ENCODE peak calls at places on chromosomes 13 and 19, in six cellular contexts. J is fibroblast of the aortic adventitia; S is fibroblast of mammary gland; I is CD8-positive, alpha-beta T cell; G is Peyer's patch; Y is neural progenitor cell. B is an unnamed sample.

GRCh38 chr13:76822691-76823267 is 63.4 kb downstream of the KCTD12 start:
- DNase-seq in S (peak; percentile 69), Y (no peak), I (no peak), J (peak; percentile 81), G (no peak), B (no peak)

GRCh38 chr13:46475586-46475991 is 77.4 kb upstream of the LRCH1 start:
- DNase-seq in I (no peak), G (no peak), J (peak; percentile 26), S (peak; percentile 89), Y (no peak), B (no peak)

GRCh38 chr19:55032170-55032569 is 5.9 kb downstream of the GP6 start:
- DNase-seq in Y (no peak), G (no peak), J (no peak), S (no peak), I (no peak), B (no peak)

GRCh38 chr19:46529622-46530451 is 34.2 kb upstream of the PNMA8B start:
- DNase-seq in G (peak; percentile 55), S (peak; percentile 64), J (peak; percentile 75), I (peak; percentile 78), Y (peak; percentile 70), B (no peak)

GRCh38 chr19:16367269-16367683 is 42.6 kb downstream of the KLF2 start:
- DNase-seq in J (no peak), G (peak; percentile 78), Y (no peak), S (no peak), I (peak; percentile 58), B (peak; percentile 92)

GRCh38 chr19:38135150-38135998 is 88.6 kb downstream of the DPF1 start:
- DNase-seq in Y (peak; percentile 26), J (peak; percentile 46), S (peak; percentile 26), I (no peak), G (no peak), B (no peak)

GRCh38 chr13:30496147-30496546 is 30.4 kb upstream of the HMGB1 start:
- DNase-seq in J (no peak), G (no peak), S (no peak), Y (no peak), I (no peak), B (no peak)

GRCh38 chr13:50826035-50826434 is 17.5 kb downstream of the DLEU7 start:
- DNase-seq in G (no peak), Y (no peak), S (no peak), J (no peak), I (no peak), B (no peak)

GRCh38 chr19:54160948-54161347 is 1.4 kb upstream of the LENG1 start:
- DNase-seq in Y (no peak), S (no peak), G (no peak), I (no peak), J (no peak), B (no peak)

GRCh38 chr13:35729926-35730627 is 253.6 kb upstream of the MAB21L1 start:
- DNase-seq in Y (no peak), I (no peak), G (no peak), S (no peak), J (no peak), B (no peak)

GRCh38 chr13:21901772-21902708 is 231.2 kb downstream of the FGF9 start:
- DNase-seq in G (no peak), Y (no peak), I (no peak), J (peak; percentile 50), S (no peak), B (no peak)

GRCh38 chr19:13843104-13843921 is 33.6 kb upstream of the NANOS3 start:
- DNase-seq in I (no peak), J (peak; percentile 50), Y (peak; percentile 52), S (no peak), G (no peak), B (no peak)

GRCh38 chr19:54390942-54391577 is 24.2 kb upstream of the TTYH1 start:
- DNase-seq in J (peak; percentile 69), I (peak; percentile 77), G (no peak), Y (peak; percentile 93), S (peak; percentile 67), B (no peak)

GRCh38 chr13:111791131-111791530 is 275.8 kb upstream of the SOX1 start:
- DNase-seq in S (no peak), Y (no peak), I (no peak), G (no peak), J (no peak), B (no peak)

GRCh38 chr13:113410472-113411201 is 42.7 kb downstream of the ADPRHL1 start:
- DNase-seq in I (no peak), S (peak; percentile 96), Y (no peak), J (peak; percentile 41), G (no peak), B (no peak)

GRCh38 chr13:108365255-108365654 is 95.7 kb downstream of the TNFSF13B start:
- DNase-seq in S (no peak), J (no peak), I (no peak), Y (no peak), G (no peak), B (no peak)

GRCh38 chr13:20633802-20634201 is 66.8 kb downstream of the IFT88 start:
- DNase-seq in Y (no peak), J (no peak), S (no peak), I (no peak), G (no peak), B (no peak)

GRCh38 chr13:100336795-100337516 is 248.1 kb downstream of the PCCA start:
- DNase-seq in J (no peak), Y (no peak), I (no peak), G (no peak), S (no peak), B (no peak)

GRCh38 chr13:44458313-44458975 is 84.8 kb downstream of the SERP2 start:
- DNase-seq in S (no peak), I (no peak), G (no peak), Y (no peak), J (no peak), B (no peak)

GRCh38 chr19:45468159-45468651 is 409 bp downstream of the FOSB start:
- DNase-seq in J (no peak), Y (peak; percentile 68), G (no peak), S (no peak), I (peak; percentile 55), B (no peak)

GRCh38 chr13:27826379-27827353 is 34.4 kb downstream of the GSX1 start:
- DNase-seq in G (peak; percentile 69), Y (peak; percentile 92), S (peak; percentile 83), J (peak; percentile 88), I (peak; percentile 69), B (peak; percentile 15)

GRCh38 chr13:79432992-79433391 is 26.9 kb upstream of the RBM26 start:
- DNase-seq in I (no peak), J (no peak), Y (no peak), S (no peak), G (no peak), B (no peak)

DNA sequence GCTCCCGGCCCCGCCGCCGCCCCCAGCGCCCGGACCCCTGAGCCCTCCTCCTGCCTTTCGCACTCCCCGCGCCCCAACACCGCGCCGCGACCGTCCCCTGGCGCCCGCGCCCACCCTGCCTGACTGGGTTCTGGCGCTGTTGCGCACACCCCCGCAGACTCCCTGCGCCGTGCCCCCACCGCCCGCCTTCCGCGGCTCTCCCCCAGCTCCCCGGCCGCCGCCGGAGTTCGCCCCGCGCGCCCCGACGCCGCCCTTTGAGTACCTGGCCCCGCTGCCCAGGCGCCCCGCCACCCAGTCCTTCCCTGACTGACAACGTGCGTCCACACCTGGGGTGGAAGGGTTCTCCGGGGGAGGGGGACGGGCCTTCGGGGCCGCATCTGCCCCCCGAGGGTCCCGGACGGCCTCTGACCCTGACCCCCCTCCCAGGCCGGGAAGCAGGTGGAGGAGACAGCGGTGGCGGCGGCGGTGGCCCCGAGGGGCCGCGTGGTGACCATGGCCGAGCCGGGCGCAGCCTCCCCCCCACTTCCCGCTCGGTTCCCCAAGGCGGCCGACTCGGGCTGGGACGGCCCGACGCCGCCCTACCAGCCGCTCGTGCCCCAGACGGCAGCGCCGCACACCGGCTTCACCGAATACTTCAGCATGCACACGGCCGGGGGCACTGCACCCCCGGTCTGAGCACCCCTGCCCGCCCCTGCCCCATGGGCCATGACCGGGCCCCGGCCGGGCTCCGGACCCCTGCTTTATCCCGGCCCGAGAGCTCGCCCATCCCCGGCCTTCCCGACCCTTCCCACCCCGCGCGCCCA is 1.4 kb upstream of the MEGF8 start:
- DNase-seq in J (no peak), S (no peak), I (peak; percentile 24), G (peak; percentile 22), Y (peak; percentile 62), B (no peak)
- H3K4me3 ChIP-seq in J (no peak overlapping the region), S (no peak overlapping the region), I (peak overlapping the region; percentile 56), G (peak overlapping the region; percentile 93), Y (peak overlapping the region; percentile 41), B (peak overlapping the region; percentile 61)

DNA sequence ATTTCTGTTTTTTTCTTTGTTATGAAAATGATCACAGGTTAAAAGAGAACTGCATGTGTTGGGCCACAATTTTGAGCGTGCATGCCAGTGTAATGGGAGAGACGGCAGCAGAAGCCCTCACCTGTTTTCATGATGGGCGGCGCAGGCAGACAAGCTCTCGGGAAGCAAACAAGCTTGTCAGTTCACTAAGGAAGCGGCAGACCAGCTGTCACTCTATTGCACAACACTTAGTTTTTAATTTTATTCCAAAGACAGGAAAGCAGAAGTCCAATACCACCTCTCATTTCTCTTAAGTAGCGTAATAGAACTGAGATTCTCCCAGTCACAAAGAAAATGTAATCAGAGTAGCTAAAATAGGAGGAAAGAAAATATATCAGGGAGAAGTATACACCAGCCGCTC is 711.5 kb downstream of the DIAPH3 start:
- DNase-seq in S (no peak), Y (no peak), I (no peak), G (no peak), J (no peak), B (no peak)
- TF ChIP-seq CTCF in S (no peak), Y (no peak), I (no peak), G (no peak), J (no peak), B (no peak)

GRCh38 chr13:57636811-57637210 is 5.3 kb downstream of the PCDH17 start:
- DNase-seq in Y (no peak), J (no peak), I (no peak), G (no peak), S (no peak), B (no peak)
- H3K4me3 ChIP-seq in Y (no peak overlapping the region), J (no peak overlapping the region), I (no peak overlapping the region), G (no peak overlapping the region), S (no peak overlapping the region), B (no peak overlapping the region)

GRCh38 chr19:29889702-29890101 is 52.3 kb upstream of the URI1 start:
- DNase-seq in S (no peak), I (no peak), J (no peak), G (no peak), Y (no peak), B (no peak)

GRCh38 chr19:29886535-29886934 is 55.5 kb upstream of the URI1 start:
- DNase-seq in S (no peak), G (no peak), J (no peak), I (no peak), Y (no peak), B (no peak)

GRCh38 chr19:29890392-29890791 is 51.6 kb upstream of the URI1 start:
- DNase-seq in I (no peak), J (no peak), Y (no peak), S (no peak), G (no peak), B (no peak)

GRCh38 chr19:29884466-29884865 is 57.6 kb upstream of the URI1 start:
- DNase-seq in I (no peak), G (no peak), Y (no peak), S (no peak), J (no peak), B (no peak)

GRCh38 chr19:29887498-29887897 is 54.5 kb upstream of the URI1 start:
- DNase-seq in Y (no peak), S (no peak), J (peak; percentile 14), G (no peak), I (no peak), B (no peak)
- TF ChIP-seq CTCF in Y (no peak), S (no peak), J (no peak), G (no peak), I (no peak), B (no peak)